ENCODE peak calls at places on chromosome 7, in five cellular contexts. T is HepG2, F is K562, U is SK-N-SH, P is GM12878. W is an unnamed sample.

GRCh38 chr7:12456506-12456905 is 52.8 kb upstream of the VWDE start:
- DNase-seq in F (no peak), U (no peak), P (no peak), T (no peak), W (no peak)

GRCh38 chr7:6653101-6653995 is 16.2 kb downstream of the ZNF316 start:
- DNase-seq in T (no peak), P (no peak), F (peak), U (peak), W (no peak)

GRCh38 chr7:39560398-39560797 is 5.8 kb upstream of the YAE1 start:
- DNase-seq in P (no peak), U (no peak), F (no peak), T (no peak), W (no peak)

GRCh38 chr7:140568021-140568813 is 72.4 kb downstream of the DENND2A start:
- DNase-seq in P (no peak), T (no peak), U (no peak), F (no peak), W (no peak)

GRCh38 chr7:16708980-16709379 is 44.6 kb upstream of the TSPAN13 start:
- DNase-seq in P (no peak), T (no peak), U (no peak), F (no peak), W (no peak)

GRCh38 chr7:117019786-117020604 is 66.7 kb downstream of the ST7 start:
- DNase-seq in T (no peak), P (no peak), U (peak), F (peak), W (peak)

GRCh38 chr7:138137423-138138171 is 61.3 kb downstream of the AKR1D1 start:
- DNase-seq in T (no peak), F (no peak), U (no peak), P (peak), W (no peak)

GRCh38 chr7:33909312-33909711 is 4.0 kb downstream of the BMPER start:
- DNase-seq in T (no peak), F (no peak), U (no peak), P (no peak), W (no peak)

GRCh38 chr7:41755100-41755499 is 52.2 kb upstream of the INHBA start:
- DNase-seq in P (no peak), T (no peak), F (no peak), U (no peak), W (no peak)

GRCh38 chr7:26865094-26865388 is 651 bp upstream of the SKAP2 start:
- DNase-seq in F (peak), T (no peak), P (no peak), U (peak), W (peak)

GRCh38 chr7:57220746-57221145 is 88.5 kb upstream of the ZNF479 start:
- DNase-seq in P (no peak), U (no peak), F (no peak), T (no peak), W (no peak)

GRCh38 chr7:155188821-155189599 is 108.7 kb upstream of the INSIG1 start:
- DNase-seq in T (no peak), P (no peak), U (no peak), F (no peak), W (no peak)

GRCh38 chr7:124881981-124882380 is 47.6 kb downstream of the POT1 start:
- DNase-seq in F (no peak), T (no peak), P (no peak), U (no peak), W (no peak)

GRCh38 chr7:151780626-151781025 is 96.3 kb downstream of the PRKAG2 start:
- DNase-seq in T (no peak), U (no peak), P (no peak), F (no peak), W (no peak)

GRCh38 chr7:124072603-124073324 is 39.9 kb upstream of the TMEM229A start:
- DNase-seq in T (peak), P (no peak), U (no peak), F (no peak), W (no peak)

GRCh38 chr7:126658684-126659083 is 594.1 kb downstream of the GRM8 start:
- DNase-seq in P (no peak), T (no peak), U (no peak), F (no peak), W (no peak)

GRCh38 chr7:41984888-41985287 is 252.1 kb downstream of the GLI3 start:
- DNase-seq in P (no peak), U (no peak), F (no peak), T (no peak), W (no peak)

GRCh38 chr7:78052112-78052511 is 253.5 kb downstream of the PHTF2 start:
- DNase-seq in P (no peak), F (no peak), U (no peak), T (no peak), W (no peak)

GRCh38 chr7:12943781-12944180 is 256.3 kb downstream of the ARL4A start:
- DNase-seq in F (no peak), U (no peak), P (no peak), T (peak), W (no peak)

DNA sequence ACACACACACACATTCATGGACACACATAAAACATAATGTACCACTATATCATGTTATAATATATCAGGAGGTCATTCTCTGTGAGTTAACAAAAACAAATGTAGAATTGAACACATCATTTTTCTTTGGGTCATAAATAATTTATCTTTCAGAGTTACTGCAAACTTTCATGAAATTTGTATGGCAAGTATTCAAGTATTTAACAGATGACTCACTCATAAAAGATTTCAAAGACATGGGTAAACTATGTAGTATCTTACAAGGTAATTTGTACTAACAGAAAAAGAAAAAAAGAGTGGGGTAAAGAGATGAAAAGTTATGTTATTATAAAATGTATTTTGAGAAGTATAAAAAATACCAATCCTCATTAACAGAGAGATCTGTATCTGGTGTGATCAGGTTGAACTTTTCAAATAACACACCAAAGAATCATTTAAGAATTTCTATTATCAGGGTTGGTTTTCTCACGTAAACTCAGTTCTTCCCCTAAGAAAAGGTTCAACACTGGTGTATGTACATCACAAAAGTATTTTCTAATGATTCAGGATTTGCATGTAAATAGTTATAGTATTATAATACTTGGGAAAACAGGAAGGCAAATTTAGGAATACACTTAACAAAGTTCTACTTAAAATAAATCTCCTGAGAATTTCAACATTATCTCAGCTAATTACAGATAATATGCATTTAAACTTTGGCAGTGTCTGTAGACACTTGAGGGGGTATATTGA is 933.1 kb upstream of the LRRN3 start:
- DNase-seq in U (no peak), P (no peak), F (no peak), T (no peak), W (no peak)
- TF ChIP-seq FOXM1 in U (no peak), P (no peak), F (no peak), T (no peak), W (no peak)

DNA sequence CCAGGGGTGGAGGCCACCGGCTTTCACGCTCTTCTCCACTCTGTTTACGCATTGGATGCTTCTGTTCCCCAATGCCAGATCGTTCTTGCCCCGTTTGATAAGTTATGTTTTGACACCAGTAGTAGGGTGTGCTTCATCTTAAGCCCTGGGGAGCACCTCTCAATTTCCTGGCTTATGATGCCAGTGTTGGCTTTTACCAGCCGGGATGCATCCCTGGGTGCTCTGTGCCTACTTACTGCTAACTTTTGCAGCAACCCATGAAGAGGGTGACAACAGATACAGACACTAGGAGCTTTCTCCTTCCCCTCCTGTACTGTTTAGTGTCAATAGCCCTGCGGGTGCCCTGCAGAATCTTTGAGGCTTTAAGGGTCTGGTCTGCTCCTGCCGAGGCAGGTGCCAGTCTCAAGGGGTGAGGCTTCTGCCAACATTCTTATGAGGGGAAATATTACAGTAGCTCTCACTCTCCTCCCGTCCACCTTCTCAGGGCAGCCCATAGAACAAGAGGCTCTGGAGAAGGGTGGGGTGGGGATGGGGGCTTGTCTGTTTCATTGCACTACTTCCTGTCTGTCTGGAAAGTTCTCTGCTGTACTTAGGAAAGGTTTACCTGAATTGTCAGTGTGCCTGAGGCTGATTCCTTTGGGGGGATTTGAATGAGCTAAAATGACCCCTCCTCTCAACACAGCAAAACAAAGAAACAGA is 23.3 kb downstream of the ADCY1 start:
- DNase-seq in F (no peak), T (no peak), P (no peak), U (no peak), W (no peak)
- TF ChIP-seq FOXM1 in F (no peak), T (no peak), P (no peak), U (no peak), W (no peak)

GRCh38 chr7:47635091-47636090 is 53.5 kb upstream of the TNS3 start:
- DNase-seq in T (peak), U (peak), F (no peak), P (no peak), W (no peak)
- TF ChIP-seq FOXM1 in T (no peak), U (no peak), F (no peak), P (no peak), W (no peak)

GRCh38 chr7:24882989-24883631 is 96.9 kb downstream of the OSBPL3 start:
- DNase-seq in P (no peak), F (no peak), T (no peak), U (no peak), W (no peak)
- TF ChIP-seq FOXM1 in P (no peak), F (no peak), T (no peak), U (no peak), W (no peak)

DNA sequence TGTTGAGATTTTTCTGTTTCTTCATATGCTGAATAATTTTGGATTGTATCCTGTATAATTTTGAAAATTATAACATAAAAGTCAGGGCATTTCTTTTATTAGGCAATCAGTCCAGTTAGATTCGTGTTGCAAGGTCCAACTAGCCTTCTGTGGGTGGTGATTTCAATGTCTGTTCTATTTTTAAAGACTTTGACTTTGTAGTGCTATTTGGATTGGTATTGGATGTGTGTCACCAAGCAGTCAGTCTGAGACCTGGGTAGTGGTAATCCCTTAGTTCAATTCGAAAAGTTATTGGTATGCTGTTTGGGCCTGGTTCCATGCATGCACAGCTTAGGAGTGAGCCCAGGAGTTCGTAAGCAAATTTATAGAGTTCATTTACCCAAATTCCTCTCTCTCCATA is 82.2 kb downstream of the EPDR1 start:
- DNase-seq in T (no peak), P (no peak), U (no peak), F (no peak), W (no peak)
- TF ChIP-seq FOXM1 in T (no peak), P (no peak), U (no peak), F (no peak), W (no peak)

DNA sequence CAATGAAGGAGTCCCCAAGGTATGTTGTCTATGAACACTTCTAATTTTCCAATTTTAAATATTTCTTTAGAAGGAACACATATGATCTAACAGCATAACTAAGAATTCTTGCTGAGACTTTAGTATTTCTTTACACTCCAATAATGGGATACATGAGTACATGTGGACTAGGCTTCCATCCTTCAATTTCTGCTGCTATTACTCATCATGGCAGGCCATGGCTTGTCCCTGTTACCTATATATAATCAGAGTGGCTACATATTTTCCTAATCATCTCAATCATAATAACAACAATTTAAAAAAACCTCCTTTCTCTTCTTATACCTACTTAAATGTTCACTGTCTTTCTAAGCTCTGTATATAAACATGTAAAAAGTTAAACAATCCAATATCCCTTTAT is 60.3 kb upstream of the TAC1 start:
- DNase-seq in U (no peak), P (no peak), F (no peak), T (no peak), W (no peak)
- TF ChIP-seq FOXM1 in U (no peak), P (no peak), F (no peak), T (no peak), W (no peak)

DNA sequence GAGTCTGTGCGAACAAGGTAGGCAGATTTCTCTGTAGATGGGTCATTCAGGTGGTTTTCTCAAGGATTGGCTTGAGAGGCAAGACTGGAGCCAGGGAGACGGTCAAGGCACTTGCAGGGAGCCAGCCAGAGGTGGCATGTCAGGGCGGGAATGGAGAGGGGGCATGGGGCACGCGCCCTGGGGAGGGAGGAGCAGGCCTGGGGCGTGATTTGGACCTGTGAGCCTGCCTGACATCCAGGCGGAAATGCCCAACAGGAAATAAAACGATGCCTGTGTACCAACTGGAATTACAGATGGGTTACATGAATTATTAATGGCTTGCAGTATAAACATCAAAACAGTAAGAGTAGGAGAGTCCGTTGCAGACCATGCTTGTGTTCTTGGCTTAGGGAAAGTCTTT is 8.6 kb upstream of the SUN1 start:
- DNase-seq in T (no peak), F (no peak), U (peak), P (no peak), W (no peak)
- TF ChIP-seq FOXM1 in T (no peak), F (no peak), U (no peak), P (no peak), W (no peak)

W was measured in HEK293T.